ENCODE peak calls at places on chromosome 1, in six cellular contexts. One of them, this sample, is unnamed.

GRCh38 chr1:98053471-98054366 is 132.9 kb upstream of the DPYD start:
- DNase-seq in K562: peak; percentile 44
- DNase-seq in GM23338: peak; percentile 88
- DNase-seq in SK-N-SH: peak; percentile 87
- DNase-seq in Panc1: no peak
- DNase-seq in HCT116: no peak
- DNase-seq in this sample: no peak

GRCh38 chr1:38677756-38678155 is 181.8 kb downstream of the RRAGC start:
- DNase-seq in GM23338: no peak
- DNase-seq in SK-N-SH: no peak
- DNase-seq in K562: no peak
- DNase-seq in Panc1: no peak
- DNase-seq in HCT116: no peak
- DNase-seq in this sample: no peak

GRCh38 chr1:182608850-182609610 is 4.8 kb upstream of the RGS16 start:
- DNase-seq in Panc1: no peak
- DNase-seq in SK-N-SH: no peak
- DNase-seq in GM23338: no peak
- DNase-seq in K562: no peak
- DNase-seq in HCT116: no peak
- DNase-seq in this sample: no peak

GRCh38 chr1:93569479-93569878 is 112.2 kb downstream of the BCAR3 start:
- DNase-seq in Panc1: no peak
- DNase-seq in HCT116: no peak
- DNase-seq in K562: no peak
- DNase-seq in SK-N-SH: no peak
- DNase-seq in GM23338: no peak
- DNase-seq in this sample: no peak

GRCh38 chr1:183019860-183020259 is 3.4 kb upstream of the LAMC1 start:
- DNase-seq in Panc1: no peak
- DNase-seq in HCT116: no peak
- DNase-seq in SK-N-SH: no peak
- DNase-seq in GM23338: peak; percentile 69
- DNase-seq in K562: no peak
- DNase-seq in this sample: no peak

GRCh38 chr1:165224504-165224903 is 132.0 kb downstream of the LMX1A start:
- DNase-seq in Panc1: no peak
- DNase-seq in SK-N-SH: no peak
- DNase-seq in K562: no peak
- DNase-seq in GM23338: no peak
- DNase-seq in HCT116: no peak
- DNase-seq in this sample: no peak

GRCh38 chr1:36425791-36426190 is 24.5 kb downstream of the OSCP1 start:
- DNase-seq in K562: no peak
- DNase-seq in SK-N-SH: no peak
- DNase-seq in Panc1: no peak
- DNase-seq in GM23338: no peak
- DNase-seq in HCT116: no peak
- DNase-seq in this sample: no peak

GRCh38 chr1:156748670-156749428 is 2.6 kb downstream of the HDGF start:
- DNase-seq in Panc1: no peak
- DNase-seq in SK-N-SH: no peak
- DNase-seq in HCT116: no peak
- DNase-seq in K562: no peak
- DNase-seq in GM23338: no peak
- DNase-seq in this sample: peak; percentile 89

GRCh38 chr1:65670518-65670917 is 122.2 kb upstream of the PDE4B start:
- DNase-seq in Panc1: no peak
- DNase-seq in HCT116: no peak
- DNase-seq in K562: no peak
- DNase-seq in SK-N-SH: no peak
- DNase-seq in GM23338: no peak
- DNase-seq in this sample: no peak

GRCh38 chr1:221897312-221897711 is 155.4 kb upstream of the DUSP10 start:
- DNase-seq in GM23338: no peak
- DNase-seq in K562: no peak
- DNase-seq in HCT116: no peak
- DNase-seq in SK-N-SH: peak; percentile 57
- DNase-seq in Panc1: no peak
- DNase-seq in this sample: no peak

GRCh38 chr1:28449904-28450303 is 55.9 kb upstream of the RCC1 start:
- DNase-seq in Panc1: no peak
- DNase-seq in HCT116: no peak
- DNase-seq in GM23338: no peak
- DNase-seq in K562: peak; percentile 85
- DNase-seq in SK-N-SH: peak; percentile 33
- DNase-seq in this sample: no peak

DNA sequence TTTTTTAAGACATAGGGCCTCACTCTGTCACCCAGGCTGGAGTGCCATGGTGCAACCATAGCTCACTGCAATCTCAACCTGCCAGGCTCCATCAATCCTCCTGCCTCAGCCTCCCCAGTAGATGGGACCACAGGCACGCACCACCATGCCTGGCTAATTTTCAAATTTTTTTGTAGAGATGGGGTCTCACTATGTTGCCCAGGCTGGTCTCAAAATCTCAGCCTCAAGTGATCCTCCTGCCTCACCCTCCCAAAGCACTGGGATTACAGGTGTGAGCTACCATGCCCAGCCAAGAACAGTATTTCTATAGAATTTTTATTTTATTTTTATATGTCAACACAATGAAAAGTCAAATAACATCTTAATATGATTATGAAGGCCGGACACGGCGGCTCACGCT is 10.9 kb downstream of the GNB1 start:
- DNase-seq in Panc1: no peak
- DNase-seq in GM23338: no peak
- DNase-seq in HCT116: no peak
- DNase-seq in SK-N-SH: no peak
- DNase-seq in K562: no peak
- DNase-seq in this sample: no peak
- TF ChIP-seq POLR2AphosphoS5 in Panc1: no peak
- TF ChIP-seq POLR2AphosphoS5 in GM23338: no peak
- TF ChIP-seq POLR2AphosphoS5 in HCT116: no peak
- TF ChIP-seq POLR2AphosphoS5 in SK-N-SH: no peak
- TF ChIP-seq POLR2AphosphoS5 in K562: no peak
- TF ChIP-seq POLR2AphosphoS5 in this sample: no peak

GRCh38 chr1:228650946-228651345 is 84.3 kb upstream of the RHOU start:
- DNase-seq in SK-N-SH: no peak
- DNase-seq in GM23338: no peak
- DNase-seq in Panc1: no peak
- DNase-seq in K562: no peak
- DNase-seq in HCT116: no peak
- DNase-seq in this sample: no peak
- H3K27me3 ChIP-seq in SK-N-SH: no peaks in the 10 kb centered on the region
- H3K27me3 ChIP-seq in GM23338: peaks cover 63% of the 10 kb centered on the region
- H3K27me3 ChIP-seq in Panc1: no peaks in the 10 kb centered on the region
- H3K27me3 ChIP-seq in K562: peaks cover 18% of the 10 kb centered on the region
- H3K27me3 ChIP-seq in HCT116: no peaks in the 10 kb centered on the region
- H3K27me3 ChIP-seq in this sample: no peaks in the 10 kb centered on the region

GRCh38 chr1:220492671-220493070 is 35.3 kb upstream of the MARK1 start:
- DNase-seq in HCT116: no peak
- DNase-seq in GM23338: no peak
- DNase-seq in Panc1: no peak
- DNase-seq in SK-N-SH: no peak
- DNase-seq in K562: no peak
- DNase-seq in this sample: no peak
- TF ChIP-seq REST in HCT116: no peak
- TF ChIP-seq REST in GM23338: no peak
- TF ChIP-seq REST in Panc1: no peak
- TF ChIP-seq REST in SK-N-SH: no peak
- TF ChIP-seq REST in K562: no peak
- TF ChIP-seq REST in this sample: no peak

DNA sequence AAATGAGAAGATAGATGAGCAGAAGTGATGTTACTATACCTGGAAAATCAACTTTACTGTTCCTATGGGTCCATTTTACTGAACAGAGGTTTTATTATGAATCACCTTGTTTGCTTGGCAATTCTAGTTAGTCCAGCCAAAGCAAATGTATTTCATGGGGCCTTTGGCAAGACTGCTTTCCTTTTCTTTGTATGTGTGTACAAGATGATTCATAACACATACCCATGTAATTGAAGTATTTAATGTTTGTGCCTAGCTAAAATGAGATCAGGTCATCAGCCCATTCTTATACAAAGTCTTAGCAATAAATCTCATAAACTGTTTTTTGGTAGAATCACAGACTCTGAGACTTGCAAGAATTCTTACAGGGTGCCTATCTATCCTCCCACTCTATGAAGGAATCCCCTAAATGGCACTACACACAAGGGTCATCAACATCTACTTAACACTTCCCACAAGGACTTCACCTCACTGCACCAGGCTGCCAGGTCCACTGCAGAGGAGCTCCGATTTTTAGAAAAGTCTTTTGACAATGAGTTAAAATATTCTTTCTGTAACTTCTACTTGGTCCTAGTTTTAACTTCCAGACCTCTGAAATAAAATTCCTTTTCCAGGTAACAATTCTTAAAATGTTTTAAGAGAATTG is 58.5 kb downstream of the LPAR3 start:
- DNase-seq in SK-N-SH: no peak
- DNase-seq in Panc1: peak; percentile 88
- DNase-seq in K562: no peak
- DNase-seq in GM23338: no peak
- DNase-seq in HCT116: no peak
- DNase-seq in this sample: no peak
- TF ChIP-seq POLR2AphosphoS5 in SK-N-SH: no peak
- TF ChIP-seq POLR2AphosphoS5 in Panc1: peak; percentile 84
- TF ChIP-seq POLR2AphosphoS5 in K562: no peak
- TF ChIP-seq POLR2AphosphoS5 in GM23338: no peak
- TF ChIP-seq POLR2AphosphoS5 in HCT116: no peak
- TF ChIP-seq POLR2AphosphoS5 in this sample: no peak

GRCh38 chr1:3070654-3071506 is 1.9 kb downstream of the PRDM16 start:
- DNase-seq in Panc1: no peak
- DNase-seq in K562: no peak
- DNase-seq in SK-N-SH: no peak
- DNase-seq in HCT116: no peak
- DNase-seq in GM23338: peak; percentile 62
- DNase-seq in this sample: no peak
- H3K27me3 ChIP-seq in Panc1: no peaks in the 10 kb centered on the region
- H3K27me3 ChIP-seq in K562: peaks cover 16% of the 10 kb centered on the region
- H3K27me3 ChIP-seq in SK-N-SH: peaks cover 70% of the 10 kb centered on the region
- H3K27me3 ChIP-seq in HCT116: no peaks in the 10 kb centered on the region
- H3K27me3 ChIP-seq in GM23338: peaks cover 92% of the 10 kb centered on the region
- H3K27me3 ChIP-seq in this sample: peaks cover 67% of the 10 kb centered on the region

This sample was measured in HL-60.